ENCODE peak calls at places on chromosomes 2 and 18, in six cellular contexts. U, Y, P, H, G and K are unnamed samples.

GRCh38 chr2:17878222-17879136 is at the start of gene KCNS3:
- DNase-seq in U (no peak), Y (peak; percentile 23), P (no peak), H (no peak), G (no peak), K (peak; percentile 62)

GRCh38 chr2:132677661-132678060 is 7.7 kb upstream of the LYPD1 start:
- DNase-seq in U (no peak), Y (no peak), P (no peak), H (no peak), G (no peak), K (no peak)

GRCh38 chr2:236403811-236404210 is 139.6 kb upstream of the ASB18 start:
- DNase-seq in U (peak; percentile 50), Y (no peak), P (no peak), H (no peak), G (no peak), K (no peak)

GRCh38 chr18:43917487-43917886 is 640.2 kb upstream of the SYT4 start:
- DNase-seq in U (no peak), Y (no peak), P (no peak), H (no peak), G (no peak), K (no peak)

GRCh38 chr2:150080115-150080514 is 407.4 kb downstream of the RND3 start:
- DNase-seq in U (no peak), Y (no peak), P (no peak), H (no peak), G (no peak), K (no peak)

GRCh38 chr2:49490710-49491109 is 336.4 kb upstream of the FSHR start:
- DNase-seq in U (no peak), Y (peak; percentile 11), P (peak; percentile 73), H (no peak), G (no peak), K (peak; percentile 36)

GRCh38 chr2:157418215-157418614 is 25.7 kb downstream of the CYTIP start:
- DNase-seq in U (no peak), Y (no peak), P (no peak), H (no peak), G (no peak), K (no peak)

GRCh38 chr2:117562654-117563053 is 251.8 kb upstream of the DDX18 start:
- DNase-seq in U (no peak), Y (no peak), P (no peak), H (no peak), G (no peak), K (no peak)

GRCh38 chr2:224723606-224724217 is 7.5 kb upstream of the CCDC195 start:
- DNase-seq in U (no peak), Y (peak; percentile 2), P (no peak), H (no peak), G (no peak), K (no peak)

GRCh38 chr2:112959109-112959591 is 18.7 kb upstream of the IL36G start:
- DNase-seq in U (no peak), Y (no peak), P (peak; percentile 18), H (no peak), G (no peak), K (no peak)

GRCh38 chr2:24919100-24919976 is 699 bp downstream of the ADCY3 start:
- DNase-seq in U (no peak), Y (no peak), P (no peak), H (no peak), G (peak; percentile 61), K (no peak)

GRCh38 chr2:222835142-222835822 is 25.6 kb upstream of the ACSL3 start:
- DNase-seq in U (no peak), Y (no peak), P (no peak), H (no peak), G (no peak), K (no peak)

GRCh38 chr2:236545814-236546480 is 23.7 kb upstream of the ACKR3 start:
- DNase-seq in U (no peak), Y (no peak), P (no peak), H (no peak), G (peak; percentile 36), K (no peak)

GRCh38 chr2:8612734-8613179 is 69.1 kb upstream of the ID2 start:
- DNase-seq in U (no peak), Y (no peak), P (no peak), H (no peak), G (no peak), K (peak; percentile 28)

GRCh38 chr2:30706534-30707303 is 100.5 kb downstream of the CAPN13 start:
- DNase-seq in U (no peak), Y (peak; percentile 65), P (no peak), H (peak; percentile 48), G (peak; percentile 73), K (peak; percentile 79)

GRCh38 chr2:237122214-237122666 is 36.6 kb downstream of the COPS8 start:
- DNase-seq in U (peak; percentile 85), Y (peak; percentile 86), P (peak; percentile 37), H (peak; percentile 79), G (peak; percentile 17), K (peak; percentile 71)

GRCh38 chr18:2971741-2972552 is 41.0 kb downstream of the LPIN2 start:
- DNase-seq in U (no peak), Y (no peak), P (no peak), H (no peak), G (peak; percentile 73), K (peak; percentile 81)

GRCh38 chr2:37789988-37790387 is 118.5 kb upstream of the CDC42EP3 start:
- DNase-seq in U (no peak), Y (no peak), P (no peak), H (no peak), G (no peak), K (no peak)

GRCh38 chr2:166628478-166629136 is 134.6 kb upstream of the SCN7A start:
- DNase-seq in U (no peak), Y (no peak), P (no peak), H (no peak), G (no peak), K (no peak)

GRCh38 chr2:36461039-36461681 is 105.6 kb downstream of the CRIM1 start:
- DNase-seq in U (no peak), Y (peak; percentile 94), P (peak; percentile 47), H (peak; percentile 60), G (no peak), K (no peak)

GRCh38 chr2:216316743-216317142 is 55.5 kb downstream of the MARCHF4 start:
- DNase-seq in U (no peak), Y (peak; percentile 22), P (no peak), H (no peak), G (no peak), K (no peak)

GRCh38 chr18:58025733-58026132 is 18.3 kb upstream of the NEDD4L start:
- DNase-seq in U (no peak), Y (no peak), P (no peak), H (no peak), G (no peak), K (no peak)

GRCh38 chr18:35024965-35025364 is 16.2 kb upstream of the MAPRE2 start:
- DNase-seq in U (no peak), Y (peak; percentile 91), P (no peak), H (no peak), G (no peak), K (peak; percentile 50)

GRCh38 chr2:42054657-42055430 is 7.0 kb downstream of the PKDCC start:
- DNase-seq in U (no peak), Y (no peak), P (no peak), H (peak; percentile 10), G (no peak), K (no peak)

GRCh38 chr2:73035899-73036778 is 35.4 kb downstream of the SFXN5 start:
- DNase-seq in U (no peak), Y (no peak), P (peak; percentile 20), H (peak; percentile 16), G (no peak), K (no peak)

GRCh38 chr2:199704358-199705238 is 146.4 kb downstream of the FTCDNL1 start:
- DNase-seq in U (no peak), Y (peak; percentile 6), P (peak; percentile 37), H (peak; percentile 36), G (no peak), K (no peak)

GRCh38 chr18:12238861-12239260 is 15.3 kb upstream of the CIDEA start:
- DNase-seq in U (no peak), Y (peak; percentile 24), P (no peak), H (no peak), G (no peak), K (no peak)

GRCh38 chr2:7428444-7429204 is 511.4 kb downstream of the RNF144A start:
- DNase-seq in U (no peak), Y (no peak), P (no peak), H (no peak), G (no peak), K (no peak)

GRCh38 chr2:123415678-123416077 is 609.4 kb upstream of the CNTNAP5 start:
- DNase-seq in U (no peak), Y (no peak), P (no peak), H (no peak), G (no peak), K (no peak)

GRCh38 chr2:36397040-36397616 is 41.5 kb downstream of the CRIM1 start:
- DNase-seq in U (no peak), Y (no peak), P (no peak), H (no peak), G (no peak), K (no peak)

DNA sequence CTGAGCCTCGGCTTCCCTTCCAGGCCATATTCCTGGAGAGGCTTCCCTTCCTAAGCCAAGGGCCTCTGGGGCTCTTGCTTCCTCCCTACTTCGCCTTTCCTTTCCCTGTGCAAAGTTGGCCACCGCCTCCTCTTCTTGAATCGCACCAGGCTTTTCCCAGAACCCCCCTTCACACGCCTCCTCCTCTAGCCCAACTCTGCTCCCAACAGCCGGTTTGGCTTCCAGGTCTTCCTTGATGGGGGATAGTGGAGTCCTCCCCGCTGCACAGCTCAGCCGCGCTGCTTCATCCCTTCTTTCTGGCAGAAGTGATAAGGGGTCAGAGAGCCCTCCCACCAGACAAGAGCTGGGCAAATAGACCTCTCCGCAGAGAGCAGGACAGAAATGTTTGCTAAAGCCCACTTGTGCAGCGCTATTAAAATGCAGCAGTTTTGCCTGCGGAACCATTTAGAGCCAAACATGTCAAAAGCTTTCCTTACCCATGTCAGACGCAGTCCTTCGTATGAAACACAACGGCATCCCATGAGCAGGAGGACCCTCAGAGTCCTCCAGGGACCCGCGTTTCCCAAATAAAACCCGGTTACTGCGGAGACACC is 56.5 kb downstream of the SNORC start:
- DNase-seq in U (no peak), Y (no peak), P (no peak), H (no peak), G (no peak), K (no peak)
- H3K4me3 ChIP-seq in U (peak overlapping the region; percentile 68), Y (no peak overlapping the region), P (no peak overlapping the region), H (no peak overlapping the region), G (no peak overlapping the region), K (no peak overlapping the region)

DNA sequence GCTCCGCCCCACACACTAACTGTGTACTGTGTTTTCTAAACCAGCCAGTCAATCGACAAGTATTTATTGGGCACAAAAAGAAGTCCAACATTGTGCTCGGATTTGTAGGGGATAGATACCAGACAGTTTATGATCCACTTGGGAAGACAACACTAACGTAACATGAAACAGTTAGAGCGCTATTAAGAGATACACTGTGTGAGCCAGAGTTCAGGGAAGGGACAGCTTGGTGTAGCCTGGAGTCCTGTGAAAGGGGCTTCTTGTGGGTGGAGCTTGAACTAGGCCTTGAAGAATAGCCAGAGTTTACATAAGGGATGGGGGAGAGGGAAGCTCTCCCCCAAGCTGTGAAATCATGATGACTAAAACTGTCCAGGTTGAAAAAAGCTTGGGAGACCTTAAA is 176.4 kb upstream of the TCF4 start:
- DNase-seq in U (no peak), Y (no peak), P (no peak), H (no peak), G (no peak), K (no peak)
- H3K4me3 ChIP-seq in U (no peak overlapping the region), Y (no peak overlapping the region), P (no peak overlapping the region), H (no peak overlapping the region), G (no peak overlapping the region), K (no peak overlapping the region)

GRCh38 chr18:62690416-62690815 is 24.9 kb upstream of the PHLPP1 start:
- DNase-seq in U (no peak), Y (no peak), P (no peak), H (no peak), G (no peak), K (no peak)
- H3K4me3 ChIP-seq in U (peak overlapping the region; percentile 1), Y (no peak overlapping the region), P (no peak overlapping the region), H (no peak overlapping the region), G (no peak overlapping the region), K (no peak overlapping the region)

GRCh38 chr2:148238561-148238960 is 217.7 kb downstream of the MBD5 start:
- DNase-seq in U (no peak), Y (no peak), P (no peak), H (no peak), G (no peak), K (no peak)
- H3K4me3 ChIP-seq in U (no peak overlapping the region), Y (no peak overlapping the region), P (no peak overlapping the region), H (no peak overlapping the region), G (no peak overlapping the region), K (no peak overlapping the region)